ENCODE peak calls at places on chromosomes 1 and 21, in nine cellular contexts. N is spleen, Z is GM12892, F is testis, G is A549, D is body of pancreas, Y is heart left ventricle, H is transverse colon, A is HCT116. R is an unnamed sample.
A peak's percentile ranks its signal among the peaks of the same experiment; 100 is the strongest.

GRCh38 chr1:164576311-164577271 is 17.6 kb downstream of the PBX1 start:
- DNase-seq in D (no peak), A (no peak), G (no peak), N (no peak), F (peak; percentile 47), H (no peak), Y (peak; percentile 73), Z (no peak), R (no peak)

GRCh38 chr21:40950970-40951369 is 104.0 kb upstream of the DSCAM start:
- DNase-seq in A (no peak), D (no peak), N (no peak), Y (no peak), Z (no peak), H (no peak), F (no peak), G (no peak), R (no peak)

GRCh38 chr1:214640431-214641213 is 37.6 kb downstream of the CENPF start:
- DNase-seq in Y (no peak), N (no peak), G (no peak), H (no peak), A (no peak), D (no peak), F (no peak), Z (no peak), R (no peak)

GRCh38 chr21:43605320-43606244 is 53.7 kb downstream of the HSF2BP start:
- DNase-seq in A (no peak), D (no peak), N (no peak), G (no peak), H (no peak), Y (no peak), F (no peak), Z (no peak), R (no peak)

GRCh38 chr1:25178917-25179571 is 53.3 kb downstream of the SYF2 start:
- DNase-seq in D (no peak), G (no peak), Z (no peak), F (no peak), A (no peak), Y (no peak), H (no peak), N (no peak), R (no peak)

GRCh38 chr1:17636612-17637011 is 97.1 kb downstream of the ARHGEF10L start:
- DNase-seq in A (no peak), H (no peak), D (no peak), N (no peak), F (no peak), Z (no peak), Y (no peak), G (no peak), R (no peak)

GRCh38 chr21:27570306-27570868 is 603.5 kb upstream of the ADAMTS5 start:
- DNase-seq in D (peak; percentile 14), G (no peak), F (peak; percentile 77), Y (peak; percentile 55), Z (no peak), N (no peak), A (no peak), H (peak; percentile 14), R (no peak)

GRCh38 chr1:207941664-207942063 is 30.7 kb upstream of the CD34 start:
- DNase-seq in F (peak; percentile 80), Y (peak; percentile 87), H (peak; percentile 46), D (peak; percentile 50), G (peak; percentile 43), N (no peak), A (no peak), Z (no peak), R (peak; percentile 11)

GRCh38 chr21:29586696-29587095 is 288.0 kb downstream of the BACH1 start:
- DNase-seq in A (no peak), G (no peak), Y (no peak), D (no peak), N (no peak), H (no peak), Z (no peak), F (no peak), R (no peak)

GRCh38 chr1:48530727-48531351 is 58.8 kb upstream of the SPATA6 start:
- DNase-seq in H (peak; percentile 78), A (peak; percentile 55), Z (peak; percentile 13), D (peak; percentile 45), F (peak; percentile 85), G (peak; percentile 47), Y (no peak), N (no peak), R (peak; percentile 76)

GRCh38 chr1:192977089-192977706 is 82.0 kb downstream of the UCHL5 start:
- DNase-seq in Y (no peak), F (no peak), Z (no peak), H (no peak), N (no peak), G (no peak), D (no peak), A (no peak), R (peak; percentile 81)

GRCh38 chr1:66725885-66726665 is 26.2 kb upstream of the DYNLT5 start:
- DNase-seq in F (peak; percentile 71), G (peak; percentile 49), D (peak; percentile 31), N (peak; percentile 59), H (peak; percentile 21), Y (no peak), Z (no peak), A (peak; percentile 45), R (peak; percentile 81)

DNA sequence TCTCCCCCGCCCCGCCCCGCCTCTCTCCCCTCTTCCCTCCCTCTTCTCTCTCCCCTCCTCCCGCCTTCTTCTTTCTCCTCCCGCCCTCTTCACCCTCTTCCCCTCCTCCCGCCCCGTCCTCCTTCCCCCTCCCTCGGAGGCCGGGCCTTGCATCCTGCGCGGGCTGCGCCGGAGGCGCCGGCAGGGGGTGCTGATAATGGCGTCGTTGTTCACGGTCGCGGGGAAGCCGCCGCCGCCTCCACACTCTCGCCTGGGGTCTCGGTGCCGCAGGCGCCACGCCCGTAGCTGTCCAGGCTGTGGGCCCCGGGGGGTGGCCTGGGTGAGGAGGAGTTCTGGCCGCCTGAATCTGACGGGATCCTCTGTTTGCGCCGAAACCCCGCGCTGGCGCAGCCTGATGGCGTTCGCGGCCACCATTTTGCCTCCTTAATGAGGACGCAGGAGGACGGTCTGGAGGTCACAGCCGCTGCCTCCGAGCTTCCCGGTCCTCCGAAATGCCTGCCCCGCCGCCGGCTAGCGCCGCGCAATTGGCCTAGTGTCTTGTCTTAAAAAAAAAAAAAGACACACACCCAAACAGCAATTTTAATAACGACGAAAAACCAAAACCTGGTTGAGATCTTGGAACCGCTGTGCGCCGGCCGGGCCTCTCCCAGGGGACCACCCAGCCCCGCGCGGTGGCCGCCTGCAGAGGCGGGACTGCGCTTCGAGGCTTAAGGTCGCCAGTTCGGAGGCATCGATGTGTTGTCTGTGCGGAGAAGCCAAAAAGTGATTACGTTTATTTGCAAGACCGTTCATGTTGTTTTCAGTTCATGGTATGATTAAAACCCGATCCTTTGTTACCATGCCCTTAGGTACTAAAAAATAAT is 106.5 kb upstream of the HNRNPU start:
- DNase-seq in N (peak; percentile 98), Y (peak; percentile 97), H (peak; percentile 93), A (peak; percentile 93), Z (peak; percentile 58), G (peak; percentile 97), D (peak; percentile 95), F (peak; percentile 94), R (peak; percentile 96)
- TF ChIP-seq POLR2A in N (peak; percentile 41), Y (peak; percentile 58), H (peak; percentile 89), A (no peak), Z (peak; percentile 87), G (peak; percentile 68), D (peak; percentile 97), F (no peak), R (peak; percentile 93)

GRCh38 chr1:223704921-223705878 is 7.1 kb upstream of the CAPN2 start:
- DNase-seq in H (no peak), F (no peak), D (no peak), Z (no peak), G (peak; percentile 61), A (no peak), Y (no peak), N (no peak), R (no peak)

GRCh38 chr1:223703668-223704013 is 8.7 kb upstream of the CAPN2 start:
- DNase-seq in A (no peak), N (no peak), D (no peak), H (no peak), F (no peak), Y (no peak), Z (no peak), G (no peak), R (no peak)

GRCh38 chr1:223702735-223703667 is 9.3 kb upstream of the CAPN2 start:
- DNase-seq in D (no peak), Z (no peak), N (no peak), Y (no peak), H (no peak), F (no peak), G (peak; percentile 77), A (no peak), R (no peak)

GRCh38 chr1:223700388-223700918 is 11.9 kb upstream of the CAPN2 start:
- DNase-seq in D (no peak), N (no peak), G (peak; percentile 88), F (no peak), Z (no peak), H (no peak), Y (no peak), A (peak; percentile 38), R (no peak)

GRCh38 chr1:223700942-223701637 is 11.2 kb upstream of the CAPN2 start:
- DNase-seq in N (no peak), D (no peak), A (peak; percentile 90), F (peak; percentile 60), H (no peak), G (peak; percentile 96), Z (no peak), Y (no peak), R (peak; percentile 67)
- TF ChIP-seq POLR2A in N (no peak), D (no peak), A (no peak), F (no peak), H (no peak), G (peak; percentile 56), Z (peak; percentile 23), Y (no peak), R (no peak)

GRCh38 chr1:244329591-244330317 is 122.0 kb downstream of the ADSS2 start:
- DNase-seq in N (no peak), A (no peak), H (no peak), Z (no peak), Y (no peak), F (no peak), D (no peak), G (peak; percentile 67), R (no peak)
- TF ChIP-seq POLR2A in N (no peak), A (no peak), H (no peak), Z (no peak), Y (no peak), F (no peak), D (no peak), G (no peak), R (no peak)

GRCh38 chr1:151284013-151284577 is 2.0 kb downstream of the ZNF687 start:
- DNase-seq in A (no peak), D (peak; percentile 66), Y (no peak), Z (no peak), N (no peak), G (no peak), H (no peak), F (no peak), R (no peak)

GRCh38 chr1:151282883-151283725 is 1.0 kb downstream of the ZNF687 start:
- DNase-seq in Z (no peak), G (no peak), Y (peak; percentile 70), H (peak; percentile 41), D (no peak), N (peak; percentile 90), A (no peak), F (peak; percentile 47), R (peak; percentile 63)

GRCh38 chr1:151281225-151281968 is 702 bp upstream of the ZNF687 start:
- DNase-seq in A (peak; percentile 97), N (peak; percentile 97), F (peak; percentile 94), H (peak; percentile 97), Z (peak; percentile 86), G (peak; percentile 99), D (peak; percentile 98), Y (peak; percentile 97), R (peak; percentile 99)

GRCh38 chr1:151286619-151287340 is 4.7 kb downstream of the ZNF687 start:
- DNase-seq in Z (no peak), G (no peak), A (no peak), D (no peak), Y (no peak), N (no peak), H (no peak), F (no peak), R (no peak)

GRCh38 chr1:151281969-151282882 is at the start of gene ZNF687:
- DNase-seq in Z (peak; percentile 98), H (peak; percentile 100), D (peak; percentile 100), F (peak; percentile 100), G (peak; percentile 100), Y (peak; percentile 100), A (peak; percentile 100), N (peak; percentile 100), R (peak; percentile 100)
- TF ChIP-seq POLR2A in Z (peak; percentile 84), H (peak; percentile 85), D (peak; percentile 83), F (peak; percentile 7), G (peak; percentile 64), Y (peak; percentile 78), A (peak; percentile 32), N (peak; percentile 29), R (peak; percentile 71)

R was measured in erythroblast.